ENCODE peak calls at places on chromosomes 13 and 19, in four cellular contexts. One of them, this sample, is unnamed.
A peak's percentile ranks its signal among the peaks of the same experiment; 100 is the strongest.

GRCh38 chr13:100301418-100301817 is 212.5 kb downstream of the PCCA start:
- DNase-seq in H9: no peak
- DNase-seq in IMR-90: no peak
- DNase-seq in H1: no peak
- DNase-seq in this sample: no peak

GRCh38 chr13:99176309-99177276 is 24.1 kb upstream of the UBAC2 start:
- DNase-seq in IMR-90: peak; percentile 43
- DNase-seq in H9: peak; percentile 87
- DNase-seq in H1: peak; percentile 64
- DNase-seq in this sample: peak; percentile 82

GRCh38 chr13:49954674-49955455 is 18.7 kb upstream of the SPRYD7 start:
- DNase-seq in IMR-90: peak; percentile 28
- DNase-seq in H9: no peak
- DNase-seq in H1: no peak
- DNase-seq in this sample: no peak

GRCh38 chr13:99980201-99981114 is 1.1 kb upstream of the ZIC2 start:
- DNase-seq in IMR-90: peak; percentile 43
- DNase-seq in H1: no peak
- DNase-seq in H9: peak; percentile 89
- DNase-seq in this sample: peak; percentile 93

GRCh38 chr19:20470345-20471119 is 95.0 kb downstream of the ZNF737 start:
- DNase-seq in IMR-90: no peak
- DNase-seq in H1: no peak
- DNase-seq in H9: no peak
- DNase-seq in this sample: no peak

GRCh38 chr13:44396963-44397580 is 23.4 kb downstream of the SERP2 start:
- DNase-seq in IMR-90: peak; percentile 26
- DNase-seq in H9: no peak
- DNase-seq in H1: no peak
- DNase-seq in this sample: peak; percentile 96

GRCh38 chr13:95573226-95573625 is 20.7 kb downstream of the CLDN10 start:
- DNase-seq in IMR-90: peak; percentile 11
- DNase-seq in H1: no peak
- DNase-seq in H9: no peak
- DNase-seq in this sample: no peak

GRCh38 chr19:16470911-16471811 is 609 bp downstream of the EPS15L1 start:
- DNase-seq in H9: no peak
- DNase-seq in H1: no peak
- DNase-seq in IMR-90: peak; percentile 55
- DNase-seq in this sample: peak; percentile 26

GRCh38 chr13:24746618-24747247 is 17.2 kb upstream of the RNF17 start:
- DNase-seq in IMR-90: no peak
- DNase-seq in H9: peak; percentile 72
- DNase-seq in H1: no peak
- DNase-seq in this sample: peak; percentile 61

GRCh38 chr19:11856568-11857264 is 8.2 kb downstream of the ZNF439 start:
- DNase-seq in IMR-90: no peak
- DNase-seq in H1: no peak
- DNase-seq in H9: no peak
- DNase-seq in this sample: no peak

DNA sequence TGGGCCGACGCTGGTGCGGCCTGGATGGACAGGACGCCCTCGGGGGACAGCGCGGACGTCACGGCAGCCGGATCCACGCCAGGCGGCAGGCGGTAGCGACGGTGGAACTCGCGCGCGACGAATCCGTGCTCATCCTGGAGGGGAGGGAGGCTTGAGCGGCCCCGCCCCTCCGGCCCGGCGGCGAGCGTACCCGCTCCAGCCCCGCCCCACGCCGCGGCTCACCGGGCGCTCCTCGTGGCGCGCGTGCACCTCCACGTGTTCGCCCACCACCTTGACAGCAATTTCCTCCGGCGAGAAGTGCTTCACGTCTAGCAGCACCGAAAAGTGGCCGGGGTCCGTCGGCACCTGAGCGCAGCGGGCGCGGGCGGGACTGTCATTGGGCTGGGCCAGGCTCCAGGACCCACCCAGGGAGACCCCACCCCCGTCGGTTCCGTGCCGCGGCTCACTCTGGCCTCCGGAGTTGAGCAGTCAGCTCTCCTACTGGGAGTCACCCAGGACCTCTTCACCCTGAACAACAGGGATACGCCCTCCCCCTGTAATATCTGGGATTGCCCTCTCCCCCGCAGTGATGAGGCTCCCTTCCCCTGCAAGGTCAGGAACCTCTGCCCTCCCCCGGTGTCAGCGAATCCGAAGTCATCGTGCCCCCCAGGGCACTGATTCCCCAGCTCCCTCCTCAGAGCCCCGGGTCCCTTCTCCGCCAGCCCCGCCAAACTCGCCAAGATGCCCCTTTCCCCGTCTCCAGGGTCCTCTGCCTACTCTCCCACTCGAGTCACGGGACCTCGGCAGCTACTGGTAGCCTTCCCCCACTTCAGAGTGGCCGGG is 1.1 kb downstream of the HSPB6 start:
- DNase-seq in H1: no peak
- DNase-seq in H9: peak; percentile 39
- DNase-seq in IMR-90: peak; percentile 55
- DNase-seq in this sample: no peak
- H4K8ac ChIP-seq in H1: peak overlapping the region; percentile 32
- H4K8ac ChIP-seq in H9: no peak overlapping the region
- H4K8ac ChIP-seq in IMR-90: peak overlapping the region; percentile 78
- H4K8ac ChIP-seq in this sample: no peak overlapping the region

DNA sequence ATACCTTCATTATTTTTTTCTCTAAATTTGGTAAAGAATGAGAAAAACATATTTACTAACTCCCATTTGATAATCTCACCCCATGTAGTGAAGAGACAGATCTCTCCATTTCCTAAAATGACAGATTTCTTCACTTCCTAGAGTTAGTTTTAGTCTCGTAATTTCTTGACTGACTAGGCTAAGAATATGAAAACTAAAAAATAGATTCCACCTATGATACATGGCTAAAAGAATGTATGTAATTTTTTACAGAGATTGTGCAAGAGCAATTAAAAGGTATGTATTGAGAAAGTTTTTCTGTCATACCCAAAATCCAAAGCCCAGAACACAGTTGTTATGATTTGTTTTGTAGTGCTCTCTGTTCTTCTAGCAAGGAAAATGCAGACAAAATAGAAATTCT is 9.5 kb downstream of the NALCN start:
- DNase-seq in H9: no peak
- DNase-seq in IMR-90: no peak
- DNase-seq in H1: no peak
- DNase-seq in this sample: no peak
- H3K56ac ChIP-seq in H9: no peak overlapping the region
- H3K56ac ChIP-seq in IMR-90: no peak overlapping the region
- H3K56ac ChIP-seq in H1: no peak overlapping the region
- H3K56ac ChIP-seq in this sample: no peak overlapping the region

GRCh38 chr19:10655457-10656312 is 1.5 kb downstream of the ILF3 start:
- DNase-seq in IMR-90: peak; percentile 44
- DNase-seq in H9: no peak
- DNase-seq in H1: no peak
- DNase-seq in this sample: peak; percentile 79

GRCh38 chr19:10654610-10655456 is 687 bp downstream of the ILF3 start:
- DNase-seq in H1: peak; percentile 72
- DNase-seq in IMR-90: no peak
- DNase-seq in H9: peak; percentile 85
- DNase-seq in this sample: peak; percentile 91

GRCh38 chr19:10651821-10652220 is 2.3 kb upstream of the ILF3 start:
- DNase-seq in H1: no peak
- DNase-seq in IMR-90: no peak
- DNase-seq in H9: no peak
- DNase-seq in this sample: no peak

GRCh38 chr19:10653482-10653731 is 739 bp upstream of the ILF3 start:
- DNase-seq in IMR-90: no peak
- DNase-seq in H9: no peak
- DNase-seq in H1: no peak
- DNase-seq in this sample: no peak

GRCh38 chr19:10653732-10654609 is at the start of gene ILF3:
- DNase-seq in H9: peak; percentile 100
- DNase-seq in H1: peak; percentile 100
- DNase-seq in IMR-90: peak; percentile 100
- DNase-seq in this sample: peak; percentile 100
- H3K18ac ChIP-seq in H9: peak within 1 kb of the TSS; percentile 98
- H3K18ac ChIP-seq in H1: peak within 1 kb of the TSS; percentile 98
- H3K18ac ChIP-seq in IMR-90: peak within 1 kb of the TSS; percentile 55
- H3K18ac ChIP-seq in this sample: peak within 1 kb of the TSS; percentile 100

DNA sequence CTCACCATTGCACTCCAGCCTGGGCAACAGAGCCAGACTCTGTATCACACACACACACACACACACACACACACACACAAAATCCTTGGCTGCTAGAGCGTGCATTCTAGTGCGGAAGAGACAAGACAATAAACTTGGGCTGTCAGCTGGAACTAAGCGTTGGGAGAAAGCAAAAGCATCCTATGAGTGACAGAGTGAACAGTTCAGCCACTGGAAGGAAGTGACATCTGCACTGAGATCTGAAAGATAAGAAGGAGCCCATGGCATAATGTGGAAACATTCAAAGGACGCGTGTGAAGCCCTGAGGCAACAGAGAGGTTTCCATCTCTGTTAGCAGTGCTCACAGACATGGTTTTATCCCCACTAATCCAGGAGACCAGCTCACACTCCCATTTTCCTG is 3.5 kb upstream of the SLC1A5 start:
- DNase-seq in IMR-90: no peak
- DNase-seq in H9: no peak
- DNase-seq in H1: no peak
- DNase-seq in this sample: peak; percentile 51
- H4K8ac ChIP-seq in IMR-90: no peak overlapping the region
- H4K8ac ChIP-seq in H9: no peak overlapping the region
- H4K8ac ChIP-seq in H1: no peak overlapping the region
- H4K8ac ChIP-seq in this sample: no peak overlapping the region

GRCh38 chr13:110549795-110550160 is 11.7 kb downstream of the RAB20 start:
- DNase-seq in H1: no peak
- DNase-seq in H9: no peak
- DNase-seq in IMR-90: no peak
- DNase-seq in this sample: no peak
- H3K56ac ChIP-seq in H1: no peak overlapping the region
- H3K56ac ChIP-seq in H9: no peak overlapping the region
- H3K56ac ChIP-seq in IMR-90: no peak overlapping the region
- H3K56ac ChIP-seq in this sample: peak overlapping the region; percentile 60

GRCh38 chr13:47480941-47481340 is 520.1 kb downstream of the SUCLA2 start:
- DNase-seq in IMR-90: no peak
- DNase-seq in H9: no peak
- DNase-seq in H1: no peak
- DNase-seq in this sample: peak; percentile 44

GRCh38 chr13:47478985-47479384 is 522.1 kb downstream of the SUCLA2 start:
- DNase-seq in H1: no peak
- DNase-seq in IMR-90: no peak
- DNase-seq in H9: no peak
- DNase-seq in this sample: no peak

GRCh38 chr13:47480121-47480520 is 521.0 kb downstream of the SUCLA2 start:
- DNase-seq in H1: no peak
- DNase-seq in IMR-90: peak; percentile 96
- DNase-seq in H9: no peak
- DNase-seq in this sample: no peak

GRCh38 chr13:47484564-47484963 is 516.5 kb downstream of the SUCLA2 start:
- DNase-seq in H9: no peak
- DNase-seq in H1: no peak
- DNase-seq in IMR-90: peak; percentile 89
- DNase-seq in this sample: no peak

DNA sequence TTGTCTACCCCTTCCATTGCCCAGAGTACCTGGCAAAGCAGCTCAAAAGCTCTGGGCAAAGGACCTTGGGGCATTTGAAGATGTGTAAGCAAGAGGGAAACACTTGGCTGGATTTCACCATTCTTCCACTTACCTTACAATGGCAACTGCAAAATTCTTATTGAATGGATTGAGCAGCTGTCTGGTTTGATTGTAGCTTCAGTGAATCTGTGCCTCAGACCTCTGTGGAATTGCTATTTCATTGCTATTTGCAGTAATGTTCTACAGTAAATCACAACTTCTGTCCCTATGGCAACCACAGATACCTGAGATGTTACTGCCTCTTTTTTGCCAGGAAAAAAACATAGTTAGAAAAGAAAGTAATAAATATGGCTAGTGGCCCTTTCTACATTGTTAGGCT is 519.6 kb downstream of the SUCLA2 start:
- DNase-seq in H1: no peak
- DNase-seq in IMR-90: peak; percentile 23
- DNase-seq in H9: no peak
- DNase-seq in this sample: no peak
- H3K18ac ChIP-seq in H1: no peak overlapping the region
- H3K18ac ChIP-seq in IMR-90: peak overlapping the region; percentile 69
- H3K18ac ChIP-seq in H9: no peak overlapping the region
- H3K18ac ChIP-seq in this sample: no peak overlapping the region